ENCODE peak calls at places on chromosomes 16 and 17, in six cellular contexts. J is glutamatergic neuron, F is OCI-LY7, I is type B pancreatic cell, A is fibroblast of the aortic adventitia, Z is uterus. T is an unnamed sample.

GRCh38 chr17:16477255-16477654 is 14.7 kb downstream of the LRRC75A start:
- DNase-seq in J (no peak), F (no peak), I (no peak), A (peak), Z (peak), T (no peak)

GRCh38 chr17:78722101-78722761 is 59.8 kb downstream of the CYTH1 start:
- DNase-seq in J (peak), F (peak), I (no peak), A (no peak), Z (no peak), T (no peak)

GRCh38 chr16:53129281-53130192 is 74.7 kb downstream of the CHD9 start:
- DNase-seq in J (no peak), F (peak), I (no peak), A (peak), Z (no peak), T (no peak)

GRCh38 chr17:67575325-67575724 is 142.4 kb upstream of the NOL11 start:
- DNase-seq in J (peak), F (no peak), I (no peak), A (no peak), Z (no peak), T (no peak)

GRCh38 chr17:48047113-48047740 is 932 bp upstream of the NFE2L1 start:
- DNase-seq in J (no peak), F (peak), I (no peak), A (no peak), Z (no peak), T (no peak)

GRCh38 chr17:62860962-62861873 is 53.1 kb upstream of the MARCHF10 start:
- DNase-seq in J (no peak), F (no peak), I (no peak), A (no peak), Z (no peak), T (no peak)

GRCh38 chr16:24511801-24512200 is 27.6 kb upstream of the RBBP6 start:
- DNase-seq in J (no peak), F (no peak), I (no peak), A (no peak), Z (no peak), T (no peak)

GRCh38 chr16:11595908-11596504 is 9.3 kb upstream of the LITAF start:
- DNase-seq in J (no peak), F (no peak), I (no peak), A (no peak), Z (no peak), T (no peak)

GRCh38 chr17:46266656-46267544 is 28.0 kb upstream of the LRRC37A start:
- DNase-seq in J (peak), F (peak), I (peak), A (peak), Z (peak), T (peak)

GRCh38 chr17:78840780-78841611 is at the start of gene USP36:
- DNase-seq in J (peak), F (peak), I (peak), A (peak), Z (peak), T (peak)

GRCh38 chr17:49498037-49498615 is 3.0 kb downstream of the NGFR start:
- DNase-seq in J (no peak), F (no peak), I (no peak), A (no peak), Z (no peak), T (no peak)
- TF ChIP-seq CTCF in J (peak), F (peak), I (peak), A (no peak), Z (no peak), T (no peak)

GRCh38 chr16:558298-559020 is 1.7 kb upstream of the PRR35 start:
- DNase-seq in J (no peak), F (no peak), I (no peak), A (no peak), Z (no peak), T (no peak)

GRCh38 chr16:560701-561412 is 663 bp downstream of the PRR35 start:
- DNase-seq in J (no peak), F (no peak), I (no peak), A (no peak), Z (no peak), T (no peak)

GRCh38 chr16:559021-559380 is 1.2 kb upstream of the PRR35 start:
- DNase-seq in J (no peak), F (no peak), I (no peak), A (no peak), Z (no peak), T (no peak)

GRCh38 chr16:560221-560700 is at the start of gene PRR35:
- DNase-seq in J (no peak), F (no peak), I (no peak), A (no peak), Z (no peak), T (no peak)

GRCh38 chr16:559411-560207 is 585 bp upstream of the PRR35 start:
- DNase-seq in J (no peak), F (no peak), I (no peak), A (no peak), Z (no peak), T (no peak)
- TF ChIP-seq CTCF in J (no peak), F (no peak), I (no peak), A (no peak), Z (no peak), T (no peak)

DNA sequence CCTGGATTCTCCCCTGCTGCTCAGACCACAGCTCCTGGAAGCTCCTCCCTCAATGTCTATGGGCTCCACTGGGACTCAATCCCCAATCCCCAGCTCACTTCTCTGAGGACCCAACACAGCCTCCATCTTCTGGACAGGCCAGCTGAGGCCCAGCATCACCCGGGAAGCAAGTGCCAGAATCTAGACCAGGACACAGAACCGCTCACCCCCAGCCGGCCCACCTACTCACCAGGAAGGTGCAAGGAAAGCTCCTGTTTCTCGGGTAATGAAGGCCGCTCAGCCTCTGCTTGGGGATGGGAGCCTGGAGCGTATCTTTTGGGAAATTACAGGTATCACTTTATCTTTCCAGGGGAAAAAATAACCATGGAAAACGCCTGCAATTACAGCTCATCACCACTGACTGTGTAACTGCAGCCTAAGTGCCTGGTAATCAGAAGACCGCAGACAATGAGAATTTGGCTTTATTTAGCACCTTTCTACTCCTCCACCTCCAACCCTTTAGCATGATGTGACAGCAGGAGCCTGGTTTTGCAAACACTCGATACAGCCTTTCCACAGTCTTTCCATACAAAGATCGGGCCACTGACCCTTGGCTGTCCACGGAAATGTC is 49.6 kb upstream of the RPL38 start:
- DNase-seq in J (no peak), F (no peak), I (no peak), A (no peak), Z (no peak), T (no peak)
- TF ChIP-seq CTCF in J (peak), F (no peak), I (peak), A (no peak), Z (no peak), T (no peak)

DNA sequence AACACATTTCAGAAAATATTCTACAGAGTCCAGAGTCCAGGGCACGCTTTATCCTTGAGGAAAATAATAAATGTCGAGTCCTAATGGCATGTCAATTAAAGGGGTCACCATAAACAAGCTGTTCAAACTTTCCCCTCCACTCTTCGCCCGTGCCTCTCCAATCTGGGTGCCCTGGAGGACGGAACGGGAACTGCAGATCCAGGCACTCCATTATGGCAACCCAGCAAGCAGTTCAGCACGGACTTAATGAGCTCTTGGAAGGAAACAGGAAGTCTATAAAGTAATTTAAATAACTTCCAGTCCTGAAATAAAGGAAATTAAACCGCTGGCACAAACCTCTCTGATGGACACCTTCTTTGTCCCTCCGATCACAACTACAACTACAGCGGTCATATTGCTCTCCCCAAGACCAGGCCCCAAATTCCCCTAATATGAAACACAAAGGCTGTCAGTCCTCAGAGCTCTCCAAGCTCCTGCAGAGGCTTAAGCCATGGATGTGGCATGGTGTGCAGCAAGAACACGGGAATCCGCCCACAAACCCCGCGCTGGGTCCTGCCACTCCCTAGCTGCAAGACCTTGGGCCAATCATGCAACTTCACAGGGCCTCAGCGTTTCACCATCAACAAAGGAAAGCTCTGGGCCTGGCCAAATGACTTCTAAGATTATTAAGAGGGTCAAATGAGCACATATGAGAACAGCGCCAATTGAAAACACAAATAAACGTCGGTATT is 52.6 kb downstream of the ZFHX3 start:
- DNase-seq in J (peak), F (peak), I (no peak), A (no peak), Z (no peak), T (no peak)
- TF ChIP-seq CTCF in J (peak), F (peak), I (peak), A (peak), Z (peak), T (no peak)

GRCh38 chr17:37506678-37507077 is 17.0 kb downstream of the DUSP14 start:
- DNase-seq in J (peak), F (peak), I (no peak), A (no peak), Z (no peak), T (no peak)
- TF ChIP-seq CTCF in J (peak), F (peak), I (peak), A (peak), Z (peak), T (no peak)

GRCh38 chr16:27174007-27174406 is 29.3 kb upstream of the KDM8 start:
- DNase-seq in J (no peak), F (peak), I (no peak), A (no peak), Z (no peak), T (peak)

GRCh38 chr16:27177031-27177774 is 26.1 kb upstream of the KDM8 start:
- DNase-seq in J (no peak), F (no peak), I (no peak), A (peak), Z (no peak), T (no peak)

GRCh38 chr16:27175888-27176287 is 27.4 kb upstream of the KDM8 start:
- DNase-seq in J (no peak), F (no peak), I (no peak), A (no peak), Z (no peak), T (no peak)

GRCh38 chr16:27171584-27171983 is 31.7 kb upstream of the KDM8 start:
- DNase-seq in J (no peak), F (no peak), I (no peak), A (no peak), Z (no peak), T (no peak)

GRCh38 chr16:27174798-27175197 is 28.5 kb upstream of the KDM8 start:
- DNase-seq in J (no peak), F (no peak), I (no peak), A (peak), Z (no peak), T (no peak)
- TF ChIP-seq CTCF in J (no peak), F (no peak), I (no peak), A (no peak), Z (no peak), T (no peak)

DNA sequence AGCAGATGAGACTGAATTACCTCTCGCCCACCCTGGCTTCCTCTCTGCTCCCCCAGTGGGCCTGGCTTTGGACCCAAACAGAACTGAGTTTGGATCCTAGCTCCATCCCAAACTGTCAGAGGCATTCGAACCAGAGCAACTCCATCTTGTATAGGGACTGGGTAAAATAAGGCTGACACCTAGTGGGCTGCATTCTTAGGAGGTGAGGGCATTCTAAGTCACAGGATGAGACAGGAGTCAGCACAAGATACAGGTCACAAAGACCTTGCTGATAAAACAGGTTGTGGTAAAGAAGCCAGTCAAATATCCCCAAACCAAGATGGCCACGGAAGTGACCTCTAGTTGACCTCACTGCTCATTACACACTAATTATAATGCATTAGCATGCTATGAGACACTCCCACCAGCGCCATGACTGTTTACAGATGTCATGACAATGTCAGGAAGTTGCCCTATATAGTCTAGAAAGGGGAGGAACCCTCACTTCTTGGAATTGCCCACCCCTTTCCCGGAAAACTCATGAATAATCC is 44.4 kb downstream of the LYRM1 start:
- DNase-seq in J (no peak), F (peak), I (no peak), A (peak), Z (no peak), T (no peak)
- TF ChIP-seq CTCF in J (no peak), F (peak), I (no peak), A (no peak), Z (no peak), T (no peak)

GRCh38 chr17:6124856-6125255 is 54.7 kb downstream of the WSCD1 start:
- DNase-seq in J (no peak), F (no peak), I (no peak), A (no peak), Z (no peak), T (no peak)

GRCh38 chr17:6126768-6127167 is 56.6 kb downstream of the WSCD1 start:
- DNase-seq in J (no peak), F (no peak), I (no peak), A (no peak), Z (no peak), T (no peak)
- TF ChIP-seq CTCF in J (no peak), F (no peak), I (no peak), A (no peak), Z (no peak), T (no peak)

GRCh38 chr17:12536472-12536871 is 129.2 kb upstream of the MYOCD start:
- DNase-seq in J (no peak), F (no peak), I (no peak), A (no peak), Z (no peak), T (no peak)
- TF ChIP-seq CTCF in J (no peak), F (no peak), I (no peak), A (no peak), Z (no peak), T (no peak)